ENCODE peak calls at places on chromosomes 16 and 17, in six cellular contexts. W is GM12878, V is breast epithelium, X is transverse colon, D is prostate gland, O is spleen. S is an unnamed sample.

GRCh38 chr16:74064120-74064735 is 232.4 kb upstream of the PSMD7 start:
- DNase-seq in D (no peak), W (no peak), V (no peak), X (no peak), O (no peak), S (no peak)

GRCh38 chr17:62611308-62611707 is 16.2 kb upstream of the MRC2 start:
- DNase-seq in D (no peak), O (no peak), W (peak; percentile 15), X (no peak), V (no peak), S (no peak)

GRCh38 chr17:66772148-66772812 is 62.6 kb upstream of the CACNG5 start:
- DNase-seq in W (no peak), O (no peak), X (no peak), V (no peak), D (no peak), S (no peak)

GRCh38 chr17:29111816-29112499 is 68.2 kb downstream of the MYO18A start:
- DNase-seq in V (peak; percentile 48), W (no peak), X (peak; percentile 68), O (peak; percentile 90), D (peak; percentile 63), S (peak; percentile 26)

GRCh38 chr17:27376637-27377547 is 79.4 kb upstream of the KSR1 start:
- DNase-seq in D (no peak), O (no peak), W (no peak), X (no peak), V (no peak), S (no peak)

GRCh38 chr17:56108811-56109284 is 44.4 kb upstream of the ANKFN1 start:
- DNase-seq in X (no peak), O (no peak), D (no peak), V (no peak), W (peak; percentile 0), S (no peak)

GRCh38 chr17:69267219-69267618 is 38.6 kb upstream of the ABCA10 start:
- DNase-seq in O (no peak), X (no peak), V (no peak), D (no peak), W (no peak), S (no peak)

GRCh38 chr16:49348408-49349176 is 25.0 kb upstream of the C16orf78 start:
- DNase-seq in O (no peak), W (no peak), X (no peak), D (no peak), V (no peak), S (no peak)

GRCh38 chr16:52257534-52257933 is 289.4 kb downstream of the TOX3 start:
- DNase-seq in W (no peak), X (no peak), D (no peak), O (no peak), V (no peak), S (no peak)

GRCh38 chr17:1755993-1756306 is 5.9 kb upstream of the SERPINF1 start:
- DNase-seq in W (no peak), O (peak; percentile 78), X (no peak), V (no peak), D (no peak), S (no peak)

GRCh38 chr16:85515319-85515745 is 97.8 kb upstream of the GSE1 start:
- DNase-seq in W (no peak), D (no peak), V (no peak), O (no peak), X (no peak), S (no peak)

GRCh38 chr17:41492351-41492750 is 2.6 kb upstream of the KRT36 start:
- DNase-seq in V (no peak), X (no peak), D (no peak), O (no peak), W (no peak), S (no peak)

GRCh38 chr16:24291932-24292331 is 35.8 kb downstream of the CACNG3 start:
- DNase-seq in X (no peak), D (no peak), W (no peak), V (no peak), O (no peak), S (no peak)

GRCh38 chr17:79038545-79039135 is 14.7 kb downstream of the C1QTNF1 start:
- DNase-seq in D (no peak), O (peak; percentile 41), X (no peak), V (no peak), W (no peak), S (no peak)

GRCh38 chr17:78294356-78294755 is 62.9 kb downstream of the TMEM235 start:
- DNase-seq in D (no peak), V (no peak), O (no peak), X (no peak), W (no peak), S (no peak)

GRCh38 chr17:43588121-43588520 is 42.0 kb upstream of the ETV4 start:
- DNase-seq in X (no peak), V (no peak), O (no peak), D (no peak), W (no peak), S (no peak)

GRCh38 chr17:75566456-75567233 is 21.0 kb upstream of the MYO15B start:
- DNase-seq in V (no peak), O (no peak), X (no peak), D (no peak), W (no peak), S (no peak)

GRCh38 chr16:83685615-83686165 is 122.1 kb upstream of the HSBP1 start:
- DNase-seq in X (no peak), V (no peak), W (no peak), D (no peak), O (no peak), S (no peak)

GRCh38 chr16:85171004-85171808 is 58.9 kb upstream of the CIBAR2 start:
- DNase-seq in D (no peak), X (no peak), W (no peak), V (no peak), O (no peak), S (no peak)

GRCh38 chr17:68195667-68196393 is 52.0 kb upstream of the AMZ2 start:
- DNase-seq in O (peak; percentile 82), D (no peak), W (no peak), X (no peak), V (no peak), S (no peak)

GRCh38 chr16:87963400-87963799 is 12.2 kb downstream of the BANP start:
- DNase-seq in O (no peak), W (no peak), X (no peak), D (no peak), V (no peak), S (no peak)

DNA sequence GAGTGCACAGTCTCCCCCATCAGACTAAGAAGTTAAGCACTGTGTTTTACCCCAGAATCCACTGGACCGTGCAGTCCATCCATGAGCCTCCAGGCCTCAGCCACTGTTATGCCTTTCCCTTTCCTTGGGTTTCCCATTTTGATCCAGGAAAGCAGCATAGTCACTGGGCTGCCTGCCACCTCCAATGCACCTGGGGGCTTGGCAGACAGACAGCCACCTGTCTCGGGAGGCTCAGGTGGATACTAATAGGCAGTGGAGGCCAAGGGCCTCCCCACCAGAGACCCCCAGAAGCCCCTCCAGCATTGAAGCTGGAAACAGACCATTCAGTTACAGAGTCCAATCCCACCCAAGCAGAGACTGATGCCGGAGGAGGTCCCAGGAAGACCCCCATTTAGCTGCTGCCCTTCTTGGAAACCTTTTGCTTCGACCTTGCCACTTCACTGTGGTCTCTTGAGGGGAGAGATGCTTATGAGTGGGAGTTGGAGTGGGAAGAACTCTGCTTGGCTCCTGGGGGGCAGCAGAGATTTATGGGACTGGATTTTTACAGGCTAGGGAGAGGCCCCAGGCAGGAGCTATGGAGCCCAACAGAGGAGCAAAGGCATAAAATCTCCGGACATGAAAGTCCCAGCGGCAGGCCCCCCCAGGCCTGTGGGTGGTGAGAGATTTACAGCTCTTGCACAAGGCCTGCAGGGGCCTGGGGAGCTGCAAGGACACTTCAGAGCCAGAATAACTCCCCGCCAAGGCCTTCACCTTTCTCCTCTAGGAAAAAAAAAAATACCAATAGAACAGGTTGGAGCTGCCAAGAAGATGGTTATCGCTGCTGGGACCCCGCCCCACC is 12.2 kb upstream of the SP2 start:
- DNase-seq in V (peak; percentile 71), X (peak; percentile 61), W (no peak), O (no peak), D (peak; percentile 48), S (no peak)
- H3K4me3 ChIP-seq in V (no peak overlapping the region), X (no peak overlapping the region), W (no peak overlapping the region), O (no peak overlapping the region), D (no peak overlapping the region), S (no peak overlapping the region)

DNA sequence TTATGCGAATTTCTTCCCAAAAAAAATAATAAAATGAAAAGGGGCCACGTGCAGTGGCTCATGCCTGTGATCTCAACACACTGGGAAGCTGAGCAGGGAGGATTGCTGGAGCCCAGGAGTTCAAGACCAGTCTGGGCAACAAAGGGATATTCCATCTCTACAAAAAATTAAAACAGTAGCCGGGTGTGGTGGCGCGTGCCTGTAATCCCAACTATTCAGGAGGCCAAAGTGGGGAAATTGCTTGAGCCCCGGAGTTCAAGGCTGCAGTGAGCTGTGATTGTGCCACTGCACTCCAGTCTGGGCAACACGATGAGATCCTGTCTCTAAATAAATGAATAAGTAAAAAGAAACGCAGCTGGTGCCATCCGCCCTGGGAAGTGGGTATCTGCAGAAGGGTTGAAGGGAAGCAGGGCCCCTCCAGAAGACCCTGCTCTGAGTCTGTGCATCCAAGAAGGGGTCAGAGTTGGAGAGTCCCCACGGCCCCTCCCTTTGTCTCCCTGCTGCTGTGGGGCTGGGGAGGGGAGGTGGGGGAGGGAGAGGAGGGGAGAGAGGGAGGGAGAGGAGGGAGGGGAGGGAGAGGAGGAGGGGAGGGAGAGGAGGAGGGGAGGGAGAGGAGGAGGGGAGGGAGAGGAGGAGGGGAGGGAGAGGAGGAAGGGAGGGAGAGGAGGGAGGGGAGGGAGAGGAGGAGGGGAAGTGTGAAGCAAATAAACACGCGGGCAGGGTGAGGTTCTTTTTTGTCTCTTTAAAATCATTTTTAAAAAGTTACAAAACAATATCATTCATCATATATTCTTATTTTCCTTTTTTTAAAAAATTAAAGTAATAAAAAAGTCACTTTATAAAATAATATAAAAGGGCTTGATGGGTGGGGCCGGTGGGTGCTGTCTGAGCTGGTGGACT is 5.0 kb upstream of the MYADML2 start:
- DNase-seq in O (no peak), X (no peak), D (no peak), V (no peak), W (no peak), S (no peak)
- TF ChIP-seq POLR2AphosphoS5 in O (no peak), X (no peak), D (no peak), V (no peak), W (no peak), S (no peak)

DNA sequence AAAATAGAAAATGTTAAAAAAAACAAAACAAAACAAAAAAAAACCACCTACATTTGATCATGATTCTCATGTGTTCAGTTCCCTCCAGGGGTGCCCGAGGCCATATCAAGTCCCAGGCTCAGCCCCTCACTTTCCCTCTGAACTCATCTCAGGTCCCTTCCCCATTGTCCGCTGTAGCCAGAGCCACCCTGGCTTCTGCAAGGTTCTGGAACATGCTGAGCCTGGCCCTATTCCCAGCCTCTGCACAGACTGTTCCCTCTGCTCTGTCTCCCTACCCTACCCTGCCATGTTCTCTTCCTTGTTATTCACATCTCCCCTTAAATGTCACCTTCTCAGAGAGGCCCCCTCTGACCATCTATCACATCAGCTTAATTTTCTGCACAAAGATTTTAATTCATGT is 46.9 kb downstream of the TK2 start:
- DNase-seq in D (peak; percentile 60), O (no peak), V (no peak), W (no peak), X (no peak), S (no peak)
- H3K4me3 ChIP-seq in D (no peak overlapping the region), O (no peak overlapping the region), V (no peak overlapping the region), W (no peak overlapping the region), X (no peak overlapping the region), S (no peak overlapping the region)

DNA sequence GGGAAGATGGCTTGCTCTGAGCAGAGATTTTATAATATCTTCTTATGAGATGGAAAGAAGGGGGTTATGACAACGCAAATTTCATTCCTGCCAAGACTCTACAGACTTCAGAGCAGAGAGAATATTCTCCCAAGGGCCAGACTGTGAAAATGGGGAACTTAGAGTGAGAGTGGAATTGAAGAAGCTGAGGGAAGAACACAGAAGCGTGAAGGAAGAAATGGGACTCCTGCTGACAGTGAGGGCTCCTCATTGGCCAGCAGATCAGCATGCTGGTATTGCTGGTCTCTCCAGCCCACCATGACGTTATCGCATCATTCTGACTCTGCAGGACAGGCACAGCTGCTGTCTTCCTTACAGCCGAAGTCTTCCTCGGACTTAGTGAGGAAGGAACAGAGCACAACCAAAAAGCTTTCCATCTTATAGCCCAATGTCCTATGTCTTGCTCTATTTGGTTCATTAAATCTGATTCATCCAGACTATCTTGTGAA is 24.3 kb downstream of the CCL4 start:
- DNase-seq in O (no peak), V (no peak), D (no peak), W (no peak), X (no peak), S (no peak)
- TF ChIP-seq POLR2AphosphoS5 in O (no peak), V (no peak), D (no peak), W (no peak), X (no peak), S (no peak)